ENCODE peak calls at places on chromosomes 6 and 20, in ten cellular contexts. K, J, X, F, C, Z, E, W, Q and H are unnamed samples.

GRCh38 chr6:125888989-125889656 is 67.4 kb upstream of the HINT3 start:
- DNase-seq in K (no peak), J (no peak), X (no peak), F (peak), C (no peak), Z (peak), E (no peak), W (peak), Q (no peak), H (no peak)

GRCh38 chr20:25078662-25079061 is 3.3 kb downstream of the VSX1 start:
- DNase-seq in K (no peak), J (no peak), X (no peak), F (no peak), C (no peak), Z (no peak), E (no peak), W (no peak), Q (no peak), H (peak)

GRCh38 chr6:141158740-141159139 is 974.0 kb upstream of the GJE1 start:
- DNase-seq in K (no peak), J (no peak), X (no peak), F (no peak), C (no peak), Z (no peak), E (no peak), W (no peak), Q (no peak), H (no peak)

GRCh38 chr6:132391391-132392291 is 9.6 kb downstream of the MOXD1 start:
- DNase-seq in K (peak), J (peak), X (no peak), F (peak), C (no peak), Z (no peak), E (no peak), W (no peak), Q (no peak), H (no peak)

GRCh38 chr20:8260837-8261241 is 128.8 kb downstream of the PLCB1 start:
- DNase-seq in K (no peak), J (no peak), X (no peak), F (peak), C (no peak), Z (no peak), E (no peak), W (no peak), Q (no peak), H (no peak)

GRCh38 chr20:37295001-37295400 is 5.5 kb downstream of the MANBAL start:
- DNase-seq in K (no peak), J (peak), X (no peak), F (no peak), C (no peak), Z (peak), E (peak), W (no peak), Q (no peak), H (no peak)

GRCh38 chr6:107666084-107666981 is 157.8 kb downstream of the SCML4 start:
- DNase-seq in K (no peak), J (no peak), X (no peak), F (no peak), C (no peak), Z (no peak), E (no peak), W (no peak), Q (no peak), H (no peak)

GRCh38 chr6:31202259-31203166 is 32.0 kb upstream of the POU5F1 start:
- DNase-seq in K (no peak), J (no peak), X (no peak), F (peak), C (peak), Z (no peak), E (no peak), W (peak), Q (no peak), H (no peak)

GRCh38 chr20:1567392-1568165 is 10.1 kb upstream of the SIRPD start:
- DNase-seq in K (no peak), J (no peak), X (no peak), F (peak), C (no peak), Z (peak), E (no peak), W (no peak), Q (no peak), H (no peak)

GRCh38 chr20:53084408-53084997 is 112.3 kb downstream of the TSHZ2 start:
- DNase-seq in K (no peak), J (no peak), X (no peak), F (no peak), C (no peak), Z (no peak), E (no peak), W (no peak), Q (no peak), H (no peak)

GRCh38 chr6:25717856-25718740 is 36.4 kb upstream of the SLC17A4 start:
- DNase-seq in K (no peak), J (no peak), X (no peak), F (peak), C (no peak), Z (peak), E (no peak), W (peak), Q (peak), H (no peak)

GRCh38 chr6:148776321-148776966 is 29.6 kb downstream of the UST start:
- DNase-seq in K (no peak), J (no peak), X (no peak), F (no peak), C (no peak), Z (no peak), E (no peak), W (no peak), Q (no peak), H (no peak)

GRCh38 chr6:131914967-131915751 is 36.0 kb downstream of the CCN2 start:
- DNase-seq in K (peak), J (peak), X (no peak), F (peak), C (no peak), Z (peak), E (peak), W (peak), Q (peak), H (peak)

GRCh38 chr6:7148100-7148822 is 40.5 kb downstream of the RREB1 start:
- DNase-seq in K (no peak), J (no peak), X (no peak), F (no peak), C (no peak), Z (no peak), E (no peak), W (no peak), Q (no peak), H (no peak)

GRCh38 chr6:160022793-160023192 is 53.9 kb downstream of the IGF2R start:
- DNase-seq in K (no peak), J (no peak), X (no peak), F (no peak), C (no peak), Z (no peak), E (no peak), W (no peak), Q (no peak), H (no peak)

GRCh38 chr6:18585032-18585573 is 198.0 kb downstream of the RNF144B start:
- DNase-seq in K (peak), J (no peak), X (no peak), F (no peak), C (no peak), Z (peak), E (peak), W (peak), Q (no peak), H (no peak)

GRCh38 chr20:4261333-4262284 is 246.3 kb upstream of the RNF24 start:
- DNase-seq in K (no peak), J (no peak), X (no peak), F (peak), C (no peak), Z (no peak), E (no peak), W (no peak), Q (no peak), H (no peak)

GRCh38 chr6:144007779-144008500 is at the start of gene PLAGL1:
- DNase-seq in K (peak), J (peak), X (no peak), F (peak), C (peak), Z (peak), E (no peak), W (peak), Q (peak), H (peak)

GRCh38 chr20:17471606-17472187 is 59.5 kb downstream of the BFSP1 start:
- DNase-seq in K (no peak), J (no peak), X (no peak), F (no peak), C (no peak), Z (no peak), E (no peak), W (no peak), Q (no peak), H (no peak)

GRCh38 chr20:55538261-55538908 is 466.9 kb downstream of the CBLN4 start:
- DNase-seq in K (no peak), J (no peak), X (no peak), F (no peak), C (no peak), Z (no peak), E (no peak), W (no peak), Q (no peak), H (no peak)

GRCh38 chr20:24522452-24523330 is 53.3 kb downstream of the SYNDIG1 start:
- DNase-seq in K (no peak), J (no peak), X (no peak), F (no peak), C (no peak), Z (no peak), E (no peak), W (no peak), Q (no peak), H (no peak)

GRCh38 chr6:18491303-18492090 is 104.3 kb downstream of the RNF144B start:
- DNase-seq in K (no peak), J (no peak), X (no peak), F (peak), C (no peak), Z (no peak), E (no peak), W (no peak), Q (no peak), H (no peak)

GRCh38 chr6:144215402-144215931 is 65.2 kb downstream of the STX11 start:
- DNase-seq in K (peak), J (no peak), X (no peak), F (no peak), C (peak), Z (no peak), E (no peak), W (peak), Q (peak), H (no peak)

GRCh38 chr6:42220754-42221153 is 3.1 kb upstream of the MRPS10 start:
- DNase-seq in K (no peak), J (no peak), X (no peak), F (no peak), C (no peak), Z (no peak), E (no peak), W (no peak), Q (no peak), H (no peak)
- H3K27ac ChIP-seq in K (no peak), J (no peak), X (no peak), F (no peak), C (no peak), Z (no peak), E (peak), W (no peak), Q (no peak), H (no peak)

GRCh38 chr6:164569503-164569902 is 739.9 kb downstream of the C6orf118 start:
- DNase-seq in K (no peak), J (no peak), X (no peak), F (peak), C (no peak), Z (no peak), E (no peak), W (no peak), Q (no peak), H (no peak)

GRCh38 chr6:164570791-164571190 is 738.6 kb downstream of the C6orf118 start:
- DNase-seq in K (no peak), J (no peak), X (no peak), F (no peak), C (no peak), Z (no peak), E (no peak), W (no peak), Q (no peak), H (no peak)
- TF ChIP-seq CTCF in K (no peak), J (no peak), X (no peak), F (no peak), C (no peak), Z (no peak), E (no peak), W (no peak), Q (no peak), H (no peak)

GRCh38 chr6:79798841-79799240 is 148.5 kb downstream of the ELOVL4 start:
- DNase-seq in K (no peak), J (no peak), X (no peak), F (no peak), C (no peak), Z (no peak), E (no peak), W (no peak), Q (no peak), H (no peak)
- TF ChIP-seq POLR2AphosphoS5 in K (no peak), J (no peak), X (no peak), F (no peak), C (no peak), Z (no peak), E (no peak), W (no peak), Q (no peak), H (no peak)

GRCh38 chr6:88730602-88731001 is 232.8 kb downstream of the RNGTT start:
- DNase-seq in K (no peak), J (no peak), X (no peak), F (peak), C (no peak), Z (no peak), E (no peak), W (no peak), Q (no peak), H (no peak)

GRCh38 chr6:88734544-88734943 is 228.9 kb downstream of the RNGTT start:
- DNase-seq in K (no peak), J (no peak), X (no peak), F (no peak), C (no peak), Z (no peak), E (no peak), W (no peak), Q (no peak), H (no peak)

GRCh38 chr6:88725111-88725711 is 238.2 kb downstream of the RNGTT start:
- DNase-seq in K (no peak), J (no peak), X (no peak), F (peak), C (no peak), Z (no peak), E (no peak), W (no peak), Q (peak), H (no peak)

DNA sequence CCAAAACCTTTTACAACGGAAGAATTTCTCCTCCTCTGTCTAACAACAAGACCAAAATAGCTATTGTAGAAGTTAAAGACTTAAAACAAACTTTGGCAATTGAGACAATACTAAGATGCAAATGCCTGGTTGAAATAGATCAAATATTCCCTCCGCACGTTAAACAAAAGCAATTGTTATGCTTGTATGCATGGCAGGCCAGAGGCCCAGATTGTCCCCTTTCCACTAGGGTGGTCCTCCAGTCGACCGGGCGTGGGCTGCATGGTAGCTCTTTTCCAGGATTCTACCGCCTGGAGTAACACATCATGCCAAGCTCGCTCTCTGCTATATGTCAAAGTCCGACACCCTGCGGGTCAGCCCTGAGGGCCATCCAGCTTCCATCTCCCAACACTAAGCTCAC is 234.7 kb downstream of the RNGTT start:
- DNase-seq in K (no peak), J (no peak), X (no peak), F (peak), C (no peak), Z (no peak), E (no peak), W (no peak), Q (no peak), H (no peak)
- H3K27ac ChIP-seq in K (no peak), J (no peak), X (no peak), F (no peak), C (no peak), Z (no peak), E (no peak), W (no peak), Q (no peak), H (no peak)